ENCODE peak calls at places on chromosomes 5 and 9, in seven cellular contexts. Y is ovary; N is OCI-LY7; W is psoas muscle; C is H1; Z is aorta; H is CD8-positive, alpha-beta T cell. F is an unnamed sample.

GRCh38 chr9:87685431-87685830 is 40.5 kb upstream of the CTSL start:
- DNase-seq in Y (no peak), N (no peak), W (no peak), C (no peak), Z (no peak), H (no peak), F (no peak)

GRCh38 chr9:138009016-138009415 is 131.4 kb downstream of the CACNA1B start:
- DNase-seq in Y (no peak), N (no peak), W (no peak), C (no peak), Z (no peak), H (no peak), F (no peak)

GRCh38 chr9:20041717-20042116 is 252.9 kb upstream of the SLC24A2 start:
- DNase-seq in Y (no peak), N (no peak), W (no peak), C (no peak), Z (no peak), H (peak; percentile 16), F (no peak)

GRCh38 chr9:18404482-18405029 is 69.4 kb upstream of the ADAMTSL1 start:
- DNase-seq in Y (no peak), N (no peak), W (no peak), C (no peak), Z (no peak), H (no peak), F (no peak)

GRCh38 chr5:98349251-98349989 is 424.0 kb upstream of the RGMB start:
- DNase-seq in Y (no peak), N (peak; percentile 1), W (no peak), C (peak; percentile 47), Z (no peak), H (no peak), F (no peak)

GRCh38 chr5:156004754-156005153 is 322.2 kb upstream of the SGCD start:
- DNase-seq in Y (no peak), N (no peak), W (no peak), C (no peak), Z (no peak), H (no peak), F (no peak)

GRCh38 chr9:116157436-116158138 is 4.0 kb downstream of the PAPPA start:
- DNase-seq in Y (peak; percentile 35), N (no peak), W (no peak), C (no peak), Z (no peak), H (no peak), F (no peak)

GRCh38 chr5:179170606-179171005 is 110.4 kb downstream of the ZNF354C start:
- DNase-seq in Y (no peak), N (no peak), W (no peak), C (no peak), Z (peak; percentile 61), H (no peak), F (no peak)

GRCh38 chr5:54090495-54091084 is 219.8 kb downstream of the ARL15 start:
- DNase-seq in Y (no peak), N (no peak), W (no peak), C (no peak), Z (no peak), H (no peak), F (no peak)

GRCh38 chr5:134551891-134552290 is 26.4 kb downstream of the JADE2 start:
- DNase-seq in Y (no peak), N (no peak), W (no peak), C (no peak), Z (no peak), H (no peak), F (no peak)

GRCh38 chr9:27110181-27110580 is 1.2 kb downstream of the TEK start:
- DNase-seq in Y (no peak), N (no peak), W (no peak), C (no peak), Z (no peak), H (no peak), F (no peak)

GRCh38 chr9:93061791-93062299 is 3.3 kb downstream of the SUSD3 start:
- DNase-seq in Y (peak; percentile 60), N (peak; percentile 97), W (no peak), C (peak; percentile 59), Z (no peak), H (no peak), F (no peak)

GRCh38 chr5:178630475-178630930 is 3.7 kb upstream of the CLK4 start:
- DNase-seq in Y (no peak), N (no peak), W (no peak), C (no peak), Z (no peak), H (no peak), F (no peak)

GRCh38 chr9:71895122-71895521 is 15.9 kb downstream of the ABHD17B start:
- DNase-seq in Y (no peak), N (peak; percentile 23), W (no peak), C (no peak), Z (no peak), H (no peak), F (no peak)

GRCh38 chr9:81964216-81965171 is 21.2 kb downstream of the SPATA31D3 start:
- DNase-seq in Y (no peak), N (no peak), W (no peak), C (no peak), Z (no peak), H (no peak), F (no peak)

GRCh38 chr5:89613222-89613956 is 730.4 kb upstream of the MEF2C start:
- DNase-seq in Y (no peak), N (no peak), W (no peak), C (no peak), Z (no peak), H (no peak), F (no peak)

GRCh38 chr5:170265527-170265926 is 32.0 kb downstream of the LCP2 start:
- DNase-seq in Y (peak; percentile 43), N (no peak), W (peak; percentile 30), C (peak; percentile 43), Z (no peak), H (no peak), F (peak; percentile 73)

GRCh38 chr5:77881528-77881927 is 105.4 kb upstream of the TBCA start:
- DNase-seq in Y (no peak), N (no peak), W (no peak), C (no peak), Z (no peak), H (no peak), F (no peak)

GRCh38 chr5:179766726-179767455 is 26.9 kb upstream of the LTC4S start:
- DNase-seq in Y (no peak), N (no peak), W (no peak), C (no peak), Z (no peak), H (no peak), F (no peak)

GRCh38 chr5:43649256-43649655 is 46.3 kb downstream of the NNT start:
- DNase-seq in Y (no peak), N (no peak), W (no peak), C (no peak), Z (no peak), H (no peak), F (no peak)

GRCh38 chr5:131541766-131542165 is 93.3 kb downstream of the RAPGEF6 start:
- DNase-seq in Y (no peak), N (no peak), W (no peak), C (no peak), Z (no peak), H (no peak), F (no peak)

DNA sequence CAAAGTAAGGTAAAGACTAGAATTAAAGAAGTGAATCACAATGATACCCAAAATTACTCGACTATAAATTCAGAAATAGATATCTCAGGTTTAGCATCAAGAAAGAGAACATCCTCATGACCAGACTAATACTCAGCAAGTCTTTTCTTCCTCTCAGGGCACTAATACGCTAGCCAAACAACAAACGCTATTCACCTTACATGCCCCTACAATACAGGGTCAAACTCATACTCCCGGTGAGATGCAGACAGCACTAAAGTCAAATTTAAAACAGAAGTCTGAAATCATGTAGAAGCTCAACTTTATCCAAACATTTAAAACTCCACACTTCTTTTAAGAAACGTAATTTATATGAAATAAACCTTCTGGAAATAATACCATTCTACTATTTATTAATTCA is 5.6 kb downstream of the PFDN1 start:
- DNase-seq in Y (no peak), N (no peak), W (no peak), C (no peak), Z (no peak), H (no peak), F (no peak)
- H3K27ac ChIP-seq in Y (no peak overlapping the region), N (no peak overlapping the region), W (peak overlapping the region; percentile 83), C (no peak overlapping the region), Z (no peak overlapping the region), H (no peak overlapping the region), F (no peak overlapping the region)

GRCh38 chr5:67290620-67291019 is 94.0 kb upstream of the CD180 start:
- DNase-seq in Y (no peak), N (no peak), W (no peak), C (no peak), Z (no peak), H (no peak), F (no peak)
- H3K27ac ChIP-seq in Y (no peak overlapping the region), N (no peak overlapping the region), W (no peak overlapping the region), C (no peak overlapping the region), Z (no peak overlapping the region), H (no peak overlapping the region), F (peak overlapping the region; percentile 83)

DNA sequence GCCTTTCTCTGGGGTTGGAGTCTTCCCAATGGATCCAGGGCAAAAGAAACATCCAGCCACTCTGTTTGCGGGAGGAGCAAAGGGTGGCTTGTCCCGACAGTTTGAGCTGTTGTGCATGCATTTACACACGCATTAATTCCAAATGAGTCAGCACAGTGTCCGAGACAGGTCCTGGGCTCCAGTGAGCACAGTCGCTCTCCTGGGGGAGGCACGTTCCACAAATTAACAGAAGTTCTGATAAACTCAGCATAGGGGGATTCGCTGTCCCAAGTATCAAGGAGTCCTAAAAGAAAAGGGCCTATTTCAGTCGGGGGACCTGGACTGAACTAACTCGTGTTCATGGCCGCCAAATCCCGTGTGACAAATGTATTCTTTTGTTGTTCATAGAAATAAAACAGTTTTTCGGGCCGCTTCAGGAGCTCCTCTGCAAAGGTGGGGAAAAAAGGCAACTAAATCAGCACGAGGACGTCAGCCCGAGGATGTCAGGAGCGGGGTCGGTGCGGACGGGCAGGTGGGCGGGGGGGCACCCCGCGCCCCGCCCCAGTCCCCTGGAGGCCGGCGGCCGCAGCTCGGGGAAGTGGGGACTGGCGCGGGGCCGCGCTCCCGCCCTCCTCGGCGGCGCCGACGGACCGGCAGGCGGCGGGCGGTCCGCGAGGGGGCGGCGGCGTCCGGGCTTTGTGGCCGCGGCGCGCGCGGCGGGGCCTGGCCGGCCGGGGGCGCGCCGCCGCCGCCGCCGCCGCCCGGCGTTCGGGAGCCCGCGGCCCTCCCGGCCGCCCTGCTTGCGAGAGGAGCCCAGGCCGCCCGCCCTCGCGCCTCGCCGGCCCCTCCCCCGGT is at the start of gene MSANTD3:
- DNase-seq in Y (peak; percentile 75), N (peak; percentile 81), W (peak; percentile 69), C (peak; percentile 74), Z (peak; percentile 86), H (peak; percentile 59), F (no peak)
- H3K27ac ChIP-seq in Y (peak within 1 kb of the TSS; percentile 75), N (peak within 1 kb of the TSS; percentile 59), W (peak within 1 kb of the TSS; percentile 91), C (peak within 1 kb of the TSS; percentile 72), Z (peak within 1 kb of the TSS; percentile 97), H (peak within 1 kb of the TSS; percentile 35), F (peak within 1 kb of the TSS; percentile 68)

GRCh38 chr9:125929846-125930245 is 182.7 kb downstream of the PBX3 start:
- DNase-seq in Y (no peak), N (no peak), W (no peak), C (no peak), Z (no peak), H (no peak), F (no peak)
- H3K27ac ChIP-seq in Y (no peak overlapping the region), N (no peak overlapping the region), W (no peak overlapping the region), C (no peak overlapping the region), Z (no peak overlapping the region), H (no peak overlapping the region), F (no peak overlapping the region)